ENCODE peak calls at places on chromosome 21, in four cellular contexts. A, F, K and H are unnamed samples.
A peak's percentile ranks its signal among the peaks of the same experiment; 100 is the strongest.

GRCh38 chr21:42959754-42960153 is 14.6 kb upstream of the PKNOX1 start:
- DNase-seq in F (no peak), K (no peak), A (no peak), H (no peak)

GRCh38 chr21:21200939-21201610 is 202.9 kb downstream of the NCAM2 start:
- DNase-seq in K (no peak), A (no peak), F (no peak), H (no peak)

GRCh38 chr21:41425954-41426655 is at the start of gene MX1:
- DNase-seq in F (peak; percentile 89), K (peak; percentile 86), A (peak; percentile 22), H (peak; percentile 94)

GRCh38 chr21:36710729-36711048 is 11.8 kb downstream of the SIM2 start:
- DNase-seq in F (no peak), K (no peak), A (no peak), H (peak; percentile 62)

GRCh38 chr21:15080504-15080903 is 15.7 kb upstream of the NRIP1 start:
- DNase-seq in F (no peak), K (no peak), A (no peak), H (no peak)

GRCh38 chr21:42317826-42318746 is 2.9 kb upstream of the TFF3 start:
- DNase-seq in F (no peak), A (no peak), K (no peak), H (no peak)

GRCh38 chr21:31733521-31734149 is 1.7 kb upstream of the SCAF4 start:
- DNase-seq in F (no peak), A (no peak), K (no peak), H (no peak)

GRCh38 chr21:44458971-44459711 is 3.8 kb downstream of the LRRC3 start:
- DNase-seq in F (no peak), K (peak; percentile 23), A (no peak), H (peak; percentile 58)

GRCh38 chr21:35234725-35235124 is 185.6 kb upstream of the RUNX1 start:
- DNase-seq in A (no peak), F (no peak), K (no peak), H (no peak)

GRCh38 chr21:37796011-37796410 is 120.2 kb downstream of the KCNJ6 start:
- DNase-seq in F (no peak), A (no peak), K (no peak), H (no peak)

GRCh38 chr21:45329261-45330074 is 41.8 kb upstream of the POFUT2 start:
- DNase-seq in A (no peak), F (no peak), K (no peak), H (peak; percentile 81)

GRCh38 chr21:44785620-44786344 is 15.8 kb downstream of the UBE2G2 start:
- DNase-seq in F (no peak), A (peak; percentile 1), K (no peak), H (no peak)

GRCh38 chr21:26842976-26843911 is 2.0 kb downstream of the ADAMTS1 start:
- DNase-seq in A (peak; percentile 33), K (peak; percentile 96), F (peak; percentile 31), H (peak; percentile 90)

GRCh38 chr21:35943752-35944151 is 116.6 kb downstream of the SETD4 start:
- DNase-seq in K (no peak), A (peak; percentile 87), F (no peak), H (no peak)

GRCh38 chr21:31484219-31484618 is 140.2 kb upstream of the TIAM1 start:
- DNase-seq in F (no peak), K (no peak), A (no peak), H (no peak)

GRCh38 chr21:38760017-38760761 is 45.5 kb upstream of the ETS2 start:
- DNase-seq in A (no peak), F (no peak), K (no peak), H (no peak)

GRCh38 chr21:35291963-35292627 is 243.0 kb upstream of the RUNX1 start:
- DNase-seq in A (no peak), F (no peak), K (no peak), H (no peak)

GRCh38 chr21:36385909-36386642 is 884 bp downstream of the CHAF1B start:
- DNase-seq in F (no peak), A (no peak), K (no peak), H (no peak)

GRCh38 chr21:46083271-46084040 is 14.5 kb upstream of the COL6A2 start:
- DNase-seq in A (no peak), F (no peak), K (no peak), H (peak; percentile 60)

GRCh38 chr21:41460578-41461527 is 34.8 kb downstream of the MX1 start:
- DNase-seq in A (no peak), F (peak; percentile 9), K (peak; percentile 79), H (peak; percentile 83)